ENCODE peak calls at places on chromosomes 3 and 15, in eight cellular contexts. One of them, this sample, is unnamed.

GRCh38 chr3:103009609-103010008 is 574.8 kb downstream of the ZPLD1 start:
- DNase-seq in activated gamma-delta T cell treated with Interleukin-2 at 50 U/mL for 16 hours: no peak
- DNase-seq in NCI-H146: no peak
- DNase-seq in DMS 273 treated with DMSO at 0.1 percent for 48 hours: no peak
- DNase-seq in Right ventricle myocardium superior: no peak
- DNase-seq in EL: no peak
- DNase-seq in NCI-H1105 treated with DMSO at 0.1 percent for 48 hours: no peak
- DNase-seq in WTC11: no peak
- DNase-seq in this sample: no peak

GRCh38 chr3:67640023-67640660 is 14.3 kb downstream of the SUCLG2 start:
- DNase-seq in NCI-H1105 treated with DMSO at 0.1 percent for 48 hours: no peak
- DNase-seq in DMS 273 treated with DMSO at 0.1 percent for 48 hours: no peak
- DNase-seq in NCI-H146: no peak
- DNase-seq in Right ventricle myocardium superior: no peak
- DNase-seq in activated gamma-delta T cell treated with Interleukin-2 at 50 U/mL for 16 hours: no peak
- DNase-seq in WTC11: no peak
- DNase-seq in EL: peak
- DNase-seq in this sample: peak

GRCh38 chr15:37880009-37880834 is 54.2 kb upstream of the TMCO5A start:
- DNase-seq in EL: peak
- DNase-seq in activated gamma-delta T cell treated with Interleukin-2 at 50 U/mL for 16 hours: no peak
- DNase-seq in DMS 273 treated with DMSO at 0.1 percent for 48 hours: no peak
- DNase-seq in NCI-H146: peak
- DNase-seq in WTC11: no peak
- DNase-seq in Right ventricle myocardium superior: no peak
- DNase-seq in NCI-H1105 treated with DMSO at 0.1 percent for 48 hours: peak
- DNase-seq in this sample: peak

GRCh38 chr15:74461847-74462511 is 1.0 kb upstream of the UBL7 start:
- DNase-seq in NCI-H146: no peak
- DNase-seq in WTC11: no peak
- DNase-seq in Right ventricle myocardium superior: no peak
- DNase-seq in DMS 273 treated with DMSO at 0.1 percent for 48 hours: no peak
- DNase-seq in EL: peak
- DNase-seq in activated gamma-delta T cell treated with Interleukin-2 at 50 U/mL for 16 hours: no peak
- DNase-seq in NCI-H1105 treated with DMSO at 0.1 percent for 48 hours: no peak
- DNase-seq in this sample: no peak

GRCh38 chr15:35194296-35194695 is 109.2 kb upstream of the NANOGP8 start:
- DNase-seq in DMS 273 treated with DMSO at 0.1 percent for 48 hours: no peak
- DNase-seq in EL: no peak
- DNase-seq in WTC11: no peak
- DNase-seq in NCI-H146: no peak
- DNase-seq in activated gamma-delta T cell treated with Interleukin-2 at 50 U/mL for 16 hours: no peak
- DNase-seq in Right ventricle myocardium superior: no peak
- DNase-seq in NCI-H1105 treated with DMSO at 0.1 percent for 48 hours: no peak
- DNase-seq in this sample: peak

GRCh38 chr15:91517491-91518200 is 335.9 kb upstream of the SLCO3A1 start:
- DNase-seq in Right ventricle myocardium superior: no peak
- DNase-seq in NCI-H146: no peak
- DNase-seq in activated gamma-delta T cell treated with Interleukin-2 at 50 U/mL for 16 hours: no peak
- DNase-seq in EL: no peak
- DNase-seq in NCI-H1105 treated with DMSO at 0.1 percent for 48 hours: no peak
- DNase-seq in WTC11: no peak
- DNase-seq in DMS 273 treated with DMSO at 0.1 percent for 48 hours: no peak
- DNase-seq in this sample: peak

GRCh38 chr15:40162552-40162951 is 1.7 kb downstream of the BUB1B start:
- DNase-seq in EL: no peak
- DNase-seq in WTC11: no peak
- DNase-seq in NCI-H1105 treated with DMSO at 0.1 percent for 48 hours: no peak
- DNase-seq in DMS 273 treated with DMSO at 0.1 percent for 48 hours: no peak
- DNase-seq in Right ventricle myocardium superior: no peak
- DNase-seq in activated gamma-delta T cell treated with Interleukin-2 at 50 U/mL for 16 hours: no peak
- DNase-seq in NCI-H146: no peak
- DNase-seq in this sample: no peak

GRCh38 chr15:90887037-90887481 is 2.8 kb downstream of the FES start:
- DNase-seq in DMS 273 treated with DMSO at 0.1 percent for 48 hours: no peak
- DNase-seq in WTC11: no peak
- DNase-seq in activated gamma-delta T cell treated with Interleukin-2 at 50 U/mL for 16 hours: no peak
- DNase-seq in NCI-H146: no peak
- DNase-seq in NCI-H1105 treated with DMSO at 0.1 percent for 48 hours: no peak
- DNase-seq in EL: no peak
- DNase-seq in Right ventricle myocardium superior: no peak
- DNase-seq in this sample: no peak

This sample was measured in IMR-90.